ENCODE peak calls at places on chromosomes 3 and 15, in five cellular contexts. J is H1, C is K562, B is HepG2, W is GM12878. L is an unnamed sample.

GRCh38 chr3:137097852-137098251 is 140.1 kb downstream of the IL20RB start:
- DNase-seq in W (no peak), C (no peak), J (no peak), B (no peak), L (no peak)

GRCh38 chr3:18121020-18121419 is 304.1 kb downstream of the SATB1 start:
- DNase-seq in J (no peak), C (no peak), B (no peak), W (no peak), L (no peak)

GRCh38 chr3:123749716-123750115 is 134.4 kb downstream of the MYLK start:
- DNase-seq in W (no peak), C (no peak), B (peak), J (peak), L (no peak)

GRCh38 chr15:79370716-79371115 is 59.8 kb downstream of the TMED3 start:
- DNase-seq in B (no peak), J (no peak), C (no peak), W (no peak), L (no peak)

GRCh38 chr15:90762109-90762508 is 45.0 kb downstream of the BLM start:
- DNase-seq in C (no peak), B (no peak), J (no peak), W (no peak), L (no peak)

GRCh38 chr3:150170843-150171513 is 200.3 kb upstream of the PFN2 start:
- DNase-seq in C (no peak), J (no peak), B (no peak), W (no peak), L (no peak)

GRCh38 chr15:35874260-35874905 is 328.4 kb upstream of the DPH6 start:
- DNase-seq in C (peak), B (no peak), W (no peak), J (no peak), L (peak)

GRCh38 chr3:171251842-171252241 is 208.4 kb downstream of the TNIK start:
- DNase-seq in W (no peak), C (no peak), B (no peak), J (no peak), L (no peak)

GRCh38 chr15:53843869-53844569 is 84.6 kb upstream of the WDR72 start:
- DNase-seq in W (no peak), J (no peak), C (no peak), B (peak), L (no peak)

GRCh38 chr15:71431345-71432336 is 316.4 kb downstream of the THSD4 start:
- DNase-seq in W (no peak), C (no peak), B (no peak), J (no peak), L (no peak)

GRCh38 chr15:66323312-66323928 is 30.1 kb downstream of the DIS3L start:
- DNase-seq in W (no peak), B (no peak), C (peak), J (no peak), L (no peak)

GRCh38 chr15:78457101-78457500 is 19.1 kb downstream of the IREB2 start:
- DNase-seq in J (no peak), W (no peak), C (no peak), B (no peak), L (no peak)

GRCh38 chr3:55780913-55781312 is 293.8 kb upstream of the WNT5A start:
- DNase-seq in W (no peak), J (no peak), B (no peak), C (no peak), L (no peak)

GRCh38 chr3:178669758-178670157 is 133.5 kb downstream of the KCNMB2 start:
- DNase-seq in C (no peak), B (no peak), W (no peak), J (no peak), L (no peak)

GRCh38 chr15:70324001-70324974 is 226.6 kb upstream of the TLE3 start:
- DNase-seq in J (peak), B (no peak), C (no peak), W (no peak), L (no peak)

GRCh38 chr3:26068890-26069289 is 279.0 kb downstream of the OXSM start:
- DNase-seq in W (no peak), J (no peak), C (no peak), B (no peak), L (no peak)

GRCh38 chr15:63599401-63600000 is 2.3 kb downstream of the FBXL22 start:
- DNase-seq in C (no peak), W (no peak), B (peak), J (peak), L (no peak)

GRCh38 chr3:44109997-44110396 is 131.7 kb upstream of the TOPAZ1 start:
- DNase-seq in B (no peak), J (no peak), W (no peak), C (no peak), L (no peak)
- TF ChIP-seq SP1 in B (no peak), J (no peak), W (no peak), C (no peak), L (no peak)

GRCh38 chr3:115659253-115659652 is 35.9 kb downstream of the GAP43 start:
- DNase-seq in B (no peak), J (no peak), C (no peak), W (no peak), L (no peak)
- H3K9ac ChIP-seq in B (peak), J (no peak), C (peak), W (peak), L (no peak)

DNA sequence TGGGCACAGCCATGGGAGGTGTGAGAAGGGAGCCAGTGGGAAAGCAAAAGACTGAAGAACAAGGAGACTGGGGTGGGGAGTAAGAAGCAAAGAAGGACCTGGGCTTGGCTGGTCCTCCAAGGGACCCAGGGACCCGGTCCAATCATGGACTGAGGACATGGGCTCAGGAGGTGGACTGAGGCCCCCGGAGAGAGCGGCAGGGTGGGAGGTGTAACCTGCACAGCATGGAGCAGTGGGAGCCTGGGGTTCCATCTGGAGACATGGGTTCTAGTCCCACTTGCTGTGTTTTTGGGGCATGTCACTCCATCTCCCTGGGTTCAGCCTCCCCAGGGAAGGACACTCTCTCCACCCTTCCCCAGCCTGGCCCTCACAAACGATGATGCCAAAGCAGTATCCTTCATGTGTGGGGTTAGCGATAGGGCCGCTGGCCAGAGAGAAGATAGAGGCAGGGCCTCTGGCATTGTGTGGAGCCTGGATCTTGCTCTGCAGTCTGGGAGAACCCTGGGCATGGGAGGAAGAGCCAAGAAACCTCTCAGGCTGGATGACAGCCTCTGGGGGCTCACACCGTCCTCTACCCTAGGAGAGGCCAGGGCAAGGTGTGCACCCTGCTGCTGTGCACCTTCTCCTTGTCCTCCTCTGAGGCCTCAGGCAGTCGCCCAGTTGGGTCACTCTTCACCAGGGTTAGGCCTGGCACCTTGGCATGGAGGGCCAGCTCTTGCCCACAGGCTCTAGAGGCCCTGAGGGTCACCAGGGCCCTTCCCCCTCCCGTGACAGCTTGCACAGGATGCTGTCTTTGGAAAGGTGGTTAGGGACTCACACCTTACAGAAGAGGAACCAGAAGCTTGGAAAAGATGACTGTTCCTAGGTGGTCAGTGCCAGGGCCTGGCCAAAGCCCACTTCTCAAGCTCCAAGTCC is 26.0 kb downstream of the FBXW12 start:
- DNase-seq in B (no peak), W (no peak), J (peak), C (peak), L (no peak)
- TF ChIP-seq SP1 in B (no peak), W (no peak), J (no peak), C (no peak), L (no peak)

GRCh38 chr3:12886106-12886679 is 44.8 kb upstream of the RPL32 start:
- DNase-seq in C (no peak), B (no peak), W (no peak), J (no peak), L (no peak)
- H3K9ac ChIP-seq in C (no peak), B (no peak), W (peak), J (no peak), L (no peak)

L was measured in HCT116.